ENCODE peak calls at places on chromosomes 2 and 18, in five cellular contexts. E is astrocyte of the cerebellum, M is breast epithelium, O is AG04449, A is endodermal cell. U is an unnamed sample.

GRCh38 chr2:1824202-1824905 is 80.0 kb upstream of the PXDN start:
- DNase-seq in O (no peak), A (no peak), M (no peak), E (no peak), U (peak; percentile 76)

GRCh38 chr18:4246374-4246773 is 208.7 kb downstream of the DLGAP1 start:
- DNase-seq in M (no peak), A (no peak), E (no peak), O (no peak), U (no peak)

GRCh38 chr2:135962401-135963138 is 22.9 kb downstream of the DARS1 start:
- DNase-seq in A (no peak), M (no peak), O (no peak), E (no peak), U (no peak)

GRCh38 chr2:129877795-129878775 is 101.4 kb upstream of the RAB6C start:
- DNase-seq in O (no peak), M (peak; percentile 40), A (peak; percentile 44), E (peak; percentile 52), U (peak; percentile 13)

GRCh38 chr2:159903404-159904126 is 105.6 kb upstream of the CD302 start:
- DNase-seq in M (peak; percentile 34), O (no peak), A (no peak), E (no peak), U (peak; percentile 25)

GRCh38 chr18:80198994-80199748 is 48.1 kb downstream of the PARD6G start:
- DNase-seq in M (no peak), O (no peak), E (no peak), A (no peak), U (no peak)

GRCh38 chr2:237731663-237732062 is 66.9 kb upstream of the RBM44 start:
- DNase-seq in A (no peak), O (no peak), E (peak; percentile 26), M (no peak), U (peak; percentile 52)

GRCh38 chr18:58257461-58257860 is 213.4 kb downstream of the NEDD4L start:
- DNase-seq in A (no peak), O (no peak), E (no peak), M (no peak), U (peak; percentile 43)

GRCh38 chr2:64105676-64106461 is 38.4 kb downstream of the PELI1 start:
- DNase-seq in A (no peak), O (no peak), M (no peak), E (no peak), U (no peak)

DNA sequence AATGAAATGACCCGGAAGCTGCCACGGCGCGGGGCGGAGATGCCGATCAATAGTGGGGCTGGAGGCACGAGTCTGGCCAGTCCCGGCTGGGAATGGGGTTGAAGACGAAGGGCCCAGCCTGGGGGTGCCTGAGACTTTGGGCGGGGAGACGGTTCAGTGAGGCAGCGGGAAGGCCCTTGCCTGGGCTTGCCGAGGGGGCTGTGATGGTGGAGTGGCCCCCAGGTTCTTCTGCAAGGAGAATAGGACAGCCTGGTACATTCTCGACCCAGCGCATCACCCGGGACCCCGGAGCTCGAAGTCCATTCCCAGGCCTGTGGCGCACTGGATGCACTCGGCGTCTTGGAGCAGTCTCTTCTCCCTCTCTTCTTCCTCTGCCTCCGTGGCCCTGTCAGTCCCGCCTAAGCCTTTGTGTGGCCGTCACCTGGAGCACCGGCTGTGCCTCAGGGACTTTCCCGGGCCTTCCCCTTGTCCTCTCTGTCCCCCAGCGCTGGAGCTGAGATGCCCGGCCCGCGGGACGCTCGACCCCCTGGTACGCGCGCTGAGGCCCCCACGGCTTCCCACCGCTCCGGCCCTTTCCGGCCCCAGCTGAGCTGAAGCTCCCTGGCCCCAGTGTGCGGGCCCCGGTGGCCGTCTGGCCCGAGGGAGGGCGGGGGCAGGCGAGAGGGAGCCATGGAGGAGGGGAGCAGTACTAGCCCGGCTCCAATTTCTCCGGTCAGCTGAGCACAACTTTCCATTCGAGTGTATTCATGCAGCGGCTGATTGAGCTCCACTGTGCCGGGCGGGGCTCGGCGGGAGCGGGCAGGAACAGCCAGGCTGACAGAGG is 8.0 kb downstream of the SIX3 start:
- DNase-seq in A (peak; percentile 86), O (no peak), E (peak; percentile 16), M (no peak), U (peak; percentile 15)
- H3K4me3 ChIP-seq in A (peak overlapping the region; percentile 53), O (no peak overlapping the region), E (peak overlapping the region; percentile 25), M (peak overlapping the region; percentile 8), U (no peak overlapping the region)

GRCh38 chr2:127575185-127575765 is 39.8 kb downstream of the MYO7B start:
- DNase-seq in E (no peak), O (no peak), M (no peak), A (peak; percentile 14), U (no peak)
- TF ChIP-seq CTCF in E (no peak), O (no peak), M (no peak), A (no peak), U (no peak)

GRCh38 chr2:88077076-88077475 is 9.5 kb downstream of the SMYD1 start:
- DNase-seq in O (no peak), E (no peak), M (no peak), A (no peak), U (no peak)
- H3K4me3 ChIP-seq in O (no peak overlapping the region), E (no peak overlapping the region), M (no peak overlapping the region), A (no peak overlapping the region), U (no peak overlapping the region)

DNA sequence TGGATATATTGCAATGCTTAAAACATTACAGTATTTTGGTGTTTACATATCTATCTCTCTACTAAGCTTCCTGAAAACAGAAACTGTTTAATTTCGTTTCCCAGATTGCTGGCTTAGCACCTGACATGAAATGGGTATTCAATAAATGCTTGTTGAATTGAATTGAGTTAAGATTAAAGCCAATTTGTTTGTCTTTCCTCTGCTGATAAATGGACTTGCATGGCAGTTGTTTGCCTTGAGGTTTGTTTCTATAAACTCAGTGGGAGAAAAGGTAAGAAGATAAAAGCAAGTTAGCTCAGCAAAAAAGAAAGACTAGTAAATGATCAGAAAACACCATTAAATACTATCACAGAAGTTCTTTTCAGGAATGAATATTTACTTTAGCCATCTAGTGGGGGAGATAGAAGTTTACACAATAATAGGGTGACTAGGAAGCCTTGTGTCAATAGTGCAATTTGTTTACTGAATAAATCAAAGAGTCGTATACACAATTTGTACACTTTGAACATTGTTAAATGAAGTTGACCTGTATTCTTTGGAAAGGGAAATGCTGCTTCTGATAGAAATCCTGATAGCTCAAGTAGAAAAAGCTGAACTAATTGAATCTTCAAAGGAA is 754.5 kb upstream of the FAM98A start:
- DNase-seq in M (no peak), E (no peak), O (no peak), A (no peak), U (no peak)
- TF ChIP-seq CTCF in M (no peak), E (no peak), O (no peak), A (peak; percentile 30), U (no peak)

GRCh38 chr18:63779386-63779785 is 4.2 kb downstream of the SERPINB7 start:
- DNase-seq in A (no peak), M (no peak), E (no peak), O (no peak), U (no peak)

GRCh38 chr18:63775166-63775730 is at the start of gene SERPINB7:
- DNase-seq in A (no peak), O (peak; percentile 63), E (peak; percentile 37), M (no peak), U (peak; percentile 46)

GRCh38 chr18:63773616-63774015 is 1.6 kb upstream of the SERPINB7 start:
- DNase-seq in O (no peak), M (no peak), E (no peak), A (no peak), U (no peak)

DNA sequence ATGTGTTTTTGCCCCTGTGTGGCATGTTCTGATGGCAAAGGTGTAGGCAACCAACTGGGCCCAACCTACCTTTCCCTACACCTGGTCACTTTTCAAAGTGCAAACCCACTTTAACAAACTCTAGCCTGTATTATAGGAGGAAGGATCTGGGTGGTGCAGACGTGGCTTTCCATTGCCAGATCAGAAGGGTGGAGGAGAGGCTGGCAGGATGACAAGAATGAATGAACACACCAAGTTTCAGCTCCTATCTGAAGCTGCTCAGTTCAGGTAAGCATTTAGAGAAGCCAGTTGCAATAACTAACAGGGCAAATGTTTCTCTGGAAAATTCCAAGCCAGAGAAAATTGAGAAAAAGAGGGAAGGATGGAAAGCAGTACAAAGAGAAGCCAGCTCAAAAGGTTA is 707 bp upstream of the SERPINB7 start:
- DNase-seq in M (no peak), E (no peak), A (no peak), O (no peak), U (no peak)
- H3K4me3 ChIP-seq in M (no peak overlapping the region), E (no peak overlapping the region), A (no peak overlapping the region), O (no peak overlapping the region), U (no peak overlapping the region)

GRCh38 chr18:37481058-37481457 is 84.5 kb downstream of the CELF4 start:
- DNase-seq in A (peak; percentile 74), M (no peak), E (no peak), O (no peak), U (no peak)
- TF ChIP-seq CTCF in A (peak; percentile 65), M (no peak), E (no peak), O (no peak), U (no peak)

DNA sequence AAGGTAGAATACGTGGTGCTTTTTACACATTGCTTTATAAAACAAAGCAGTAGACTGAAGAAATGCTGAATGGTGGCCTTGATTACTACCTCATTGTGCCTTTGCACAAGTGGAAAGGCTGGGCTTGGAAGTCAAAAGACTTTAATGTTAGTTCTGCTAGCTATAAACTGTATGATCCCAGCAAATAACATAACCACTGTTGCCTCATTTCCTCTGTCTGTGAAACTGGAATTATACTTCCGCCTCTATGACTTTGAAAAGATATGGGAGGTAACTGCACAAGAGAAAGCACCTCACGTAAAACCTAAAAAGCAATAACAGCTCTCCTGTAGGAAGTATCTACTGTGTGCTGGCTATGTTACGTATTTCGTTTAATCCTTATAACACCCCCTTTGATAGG is 43.4 kb upstream of the DSC1 start:
- DNase-seq in M (no peak), A (no peak), O (no peak), E (no peak), U (no peak)
- H3K4me3 ChIP-seq in M (no peak overlapping the region), A (no peak overlapping the region), O (no peak overlapping the region), E (no peak overlapping the region), U (no peak overlapping the region)

GRCh38 chr2:217907266-217907665 is 95.5 kb downstream of the TNS1 start:
- DNase-seq in E (no peak), A (no peak), M (no peak), O (no peak), U (no peak)

GRCh38 chr2:217910875-217911212 is 92.0 kb downstream of the TNS1 start:
- DNase-seq in A (no peak), O (no peak), M (no peak), E (no peak), U (no peak)

GRCh38 chr2:217911283-217911965 is 91.4 kb downstream of the TNS1 start:
- DNase-seq in E (no peak), M (no peak), O (no peak), A (no peak), U (no peak)

GRCh38 chr2:217908544-217908943 is 94.3 kb downstream of the TNS1 start:
- DNase-seq in M (no peak), O (no peak), E (no peak), A (no peak), U (no peak)

GRCh38 chr2:217909156-217909820 is 93.5 kb downstream of the TNS1 start:
- DNase-seq in M (no peak), O (no peak), A (peak; percentile 60), E (no peak), U (no peak)
- TF ChIP-seq CTCF in M (no peak), O (no peak), A (peak; percentile 28), E (no peak), U (no peak)